ENCODE peak calls at places on chromosomes 5 and 9, in nine cellular contexts. V is mucosa of descending colon, J is esophagus muscularis mucosa, D is sigmoid colon, F is gastrocnemius medialis, P is WTC11, E is fibroblast of lung, G is body of pancreas, T is PC-9. B is an unnamed sample.

GRCh38 chr5:91499943-91500531 is 116.9 kb upstream of the ARRDC3 start:
- DNase-seq in V (no peak), E (peak; percentile 39), F (no peak), D (no peak), P (no peak), T (no peak), G (no peak), J (no peak), B (no peak)

GRCh38 chr9:129832957-129833356 is 2.1 kb downstream of the C9orf78 start:
- DNase-seq in P (no peak), G (no peak), V (no peak), D (no peak), T (no peak), E (no peak), J (no peak), F (no peak), B (no peak)

GRCh38 chr5:106121972-106122605 is 1548.6 kb downstream of the EFNA5 start:
- DNase-seq in P (peak; percentile 67), E (no peak), G (peak; percentile 31), D (no peak), F (no peak), T (no peak), J (no peak), V (no peak), B (no peak)

GRCh38 chr5:143057580-143057999 is 287.4 kb downstream of the ARHGAP26 start:
- DNase-seq in F (peak; percentile 67), P (no peak), J (no peak), G (no peak), D (no peak), E (peak; percentile 32), V (no peak), T (no peak), B (no peak)

GRCh38 chr5:52922384-52922783 is 66.8 kb upstream of the ITGA2 start:
- DNase-seq in E (peak; percentile 81), V (no peak), T (peak; percentile 83), P (no peak), F (no peak), D (peak; percentile 64), J (no peak), G (no peak), B (no peak)

GRCh38 chr5:160649304-160649703 is 202.7 kb downstream of the ATP10B start:
- DNase-seq in J (no peak), T (no peak), E (no peak), F (no peak), D (no peak), G (no peak), V (no peak), P (peak; percentile 35), B (no peak)

GRCh38 chr5:136212252-136212721 is 19.3 kb upstream of the SMIM32 start:
- DNase-seq in F (peak; percentile 20), D (peak; percentile 76), V (no peak), P (peak; percentile 77), J (no peak), T (peak; percentile 29), G (peak; percentile 69), E (peak; percentile 30), B (no peak)

GRCh38 chr9:16258191-16258590 is 612.3 kb downstream of the BNC2 start:
- DNase-seq in T (no peak), G (no peak), F (no peak), J (no peak), V (no peak), D (no peak), P (no peak), E (no peak), B (no peak)

GRCh38 chr5:15694694-15695093 is 194.7 kb downstream of the FBXL7 start:
- DNase-seq in E (peak; percentile 46), T (no peak), G (no peak), J (no peak), V (no peak), F (no peak), P (no peak), D (no peak), B (no peak)

GRCh38 chr5:150317048-150318003 is 14.6 kb upstream of the ARSI start:
- DNase-seq in G (no peak), V (no peak), P (no peak), J (no peak), T (peak; percentile 94), E (peak; percentile 97), F (no peak), D (no peak), B (no peak)

GRCh38 chr9:38443597-38443996 is 19.3 kb upstream of the IGFBPL1 start:
- DNase-seq in E (peak; percentile 10), G (no peak), T (no peak), F (no peak), V (no peak), P (no peak), D (no peak), J (peak; percentile 62), B (no peak)

GRCh38 chr5:61796773-61797172 is 464.7 kb downstream of the ZSWIM6 start:
- DNase-seq in E (no peak), V (no peak), J (no peak), T (no peak), D (no peak), F (no peak), G (no peak), P (no peak), B (no peak)

GRCh38 chr5:5793560-5793959 is 371.1 kb downstream of the ICE1 start:
- DNase-seq in T (no peak), F (no peak), E (no peak), P (no peak), D (no peak), J (peak; percentile 50), G (no peak), V (no peak), B (no peak)

GRCh38 chr5:151427258-151427657 is 20.1 kb upstream of the SLC36A1 start:
- DNase-seq in E (no peak), V (no peak), G (no peak), T (no peak), F (no peak), P (no peak), J (peak; percentile 55), D (no peak), B (no peak)
- TF ChIP-seq CTCF in E (no peak), V (no peak), G (no peak), T (no peak), F (peak; percentile 23), P (no peak), J (no peak), D (no peak), B (no peak)

DNA sequence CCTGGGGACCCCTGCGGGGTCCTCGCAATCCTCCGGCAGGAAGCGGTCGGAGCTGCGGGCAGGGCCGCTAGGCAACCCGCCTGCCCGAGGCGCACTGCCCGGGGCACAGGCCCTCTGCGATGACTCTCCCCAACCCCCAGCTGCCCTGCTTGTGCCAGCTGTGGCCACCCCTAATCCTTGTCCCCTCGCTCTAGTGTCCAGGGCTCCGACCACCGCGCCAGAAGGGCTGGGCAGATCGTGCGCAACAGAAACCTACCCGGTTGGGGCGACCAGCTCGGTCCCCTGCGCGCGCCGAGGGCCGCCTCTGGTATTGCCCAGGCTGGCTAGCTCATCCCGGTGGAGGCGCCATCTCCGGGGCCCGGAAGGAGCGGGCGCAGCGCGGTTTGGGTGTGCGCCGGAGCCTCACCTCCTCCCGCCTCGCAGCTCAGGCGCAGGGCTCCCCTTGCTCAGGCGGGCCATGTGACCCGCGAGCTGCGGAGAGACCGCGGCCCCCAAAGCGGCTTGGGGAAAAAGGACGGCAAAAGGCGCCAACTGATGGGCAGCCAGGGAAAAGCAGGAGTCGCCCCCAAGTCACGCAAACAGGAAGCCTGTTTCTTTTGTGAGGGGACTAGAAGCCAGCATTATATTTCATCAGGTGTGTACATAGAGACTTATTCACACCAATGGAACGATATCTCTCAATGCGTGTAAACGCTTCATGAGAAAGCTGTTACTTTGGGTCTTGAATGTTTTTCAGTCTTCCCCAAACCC is 46.8 kb upstream of the RNF20 start:
- DNase-seq in T (no peak), D (peak; percentile 67), P (peak; percentile 82), G (peak; percentile 75), F (no peak), E (peak; percentile 69), J (no peak), V (peak; percentile 74), B (peak; percentile 89)
- TF ChIP-seq CTCF in T (no peak), D (no peak), P (no peak), G (no peak), F (no peak), E (no peak), J (peak; percentile 23), V (no peak), B (peak; percentile 54)

DNA sequence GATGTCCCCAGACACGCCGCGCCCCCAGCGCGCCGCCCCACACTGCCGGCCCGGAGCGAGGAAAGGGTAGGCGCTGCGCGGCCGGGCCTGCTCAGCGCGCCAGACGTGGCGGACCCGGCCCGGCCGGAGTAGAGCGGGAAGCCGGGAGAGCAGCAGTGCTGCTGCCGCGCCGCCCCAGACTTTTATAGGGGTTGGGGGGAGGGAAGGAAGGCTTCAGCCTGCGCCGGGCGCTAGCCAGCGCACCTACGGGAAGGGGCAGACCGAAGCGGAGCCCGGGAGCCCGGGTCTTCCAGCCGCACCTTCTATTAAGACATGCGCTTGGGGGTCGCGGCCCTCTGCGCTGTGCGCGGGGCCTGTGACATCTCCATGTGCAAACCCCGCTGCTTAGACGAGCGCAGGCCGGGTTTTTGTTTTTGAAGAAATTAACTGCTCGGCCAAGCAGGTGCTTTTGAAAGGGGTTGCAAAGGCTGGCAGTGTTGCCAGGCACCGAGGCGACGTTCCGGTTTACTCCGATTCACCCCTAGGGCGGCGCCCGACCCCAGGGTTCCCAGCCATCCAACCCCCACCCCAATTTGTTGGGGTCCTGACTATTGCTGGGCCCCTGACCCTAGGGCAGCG is 361 bp upstream of the PAX5 start:
- DNase-seq in E (peak; percentile 4), V (peak; percentile 65), F (no peak), G (peak; percentile 43), T (no peak), P (peak; percentile 74), J (no peak), D (no peak), B (no peak)
- TF ChIP-seq CTCF in E (no peak), V (no peak), F (no peak), G (peak; percentile 14), T (no peak), P (peak; percentile 28), J (no peak), D (no peak), B (no peak)

GRCh38 chr9:95192631-95193030 is 124.9 kb downstream of the FANCC start:
- DNase-seq in P (no peak), E (no peak), G (no peak), J (no peak), D (no peak), T (no peak), V (no peak), F (no peak), B (no peak)

GRCh38 chr9:95189230-95190098 is 128.0 kb downstream of the FANCC start:
- DNase-seq in E (peak; percentile 86), J (no peak), T (no peak), G (no peak), D (peak; percentile 71), P (no peak), V (no peak), F (no peak), B (no peak)

GRCh38 chr9:95190413-95190812 is 127.1 kb downstream of the FANCC start:
- DNase-seq in D (no peak), V (no peak), J (no peak), E (no peak), T (no peak), P (no peak), G (no peak), F (no peak), B (no peak)

GRCh38 chr9:95193480-95193879 is 124.0 kb downstream of the FANCC start:
- DNase-seq in F (no peak), T (no peak), P (no peak), J (no peak), G (no peak), D (no peak), E (no peak), V (no peak), B (no peak)

GRCh38 chr9:95193067-95193466 is 124.4 kb downstream of the FANCC start:
- DNase-seq in J (no peak), G (no peak), V (no peak), T (no peak), F (no peak), P (no peak), E (no peak), D (no peak), B (no peak)
- TF ChIP-seq CTCF in J (no peak), G (no peak), V (no peak), T (no peak), F (no peak), P (peak; percentile 67), E (no peak), D (no peak), B (peak; percentile 10)

B was measured in osteocyte.